ENCODE peak calls at places on chromosomes 7 and 10, in four cellular contexts. R, T, I and B are unnamed samples.

GRCh38 chr7:20199015-20199737 is 18.0 kb downstream of the MACC1 start:
- DNase-seq in R (peak; percentile 85), T (peak; percentile 33), I (no peak), B (peak; percentile 34)

GRCh38 chr10:132193907-132194552 is 7.3 kb downstream of the DPYSL4 start:
- DNase-seq in R (no peak), T (peak; percentile 66), I (no peak), B (no peak)

GRCh38 chr10:6211341-6212265 is 8.9 kb downstream of the PFKFB3 start:
- DNase-seq in R (no peak), T (peak; percentile 70), I (no peak), B (no peak)

GRCh38 chr7:92768501-92769360 is 67.6 kb downstream of the CDK6 start:
- DNase-seq in R (no peak), T (no peak), I (no peak), B (no peak)

GRCh38 chr7:1555046-1555812 is 776 bp downstream of the TMEM184A start:
- DNase-seq in R (peak; percentile 89), T (peak; percentile 24), I (no peak), B (peak; percentile 89)

GRCh38 chr7:98321301-98321700 is 39.8 kb downstream of the BRI3 start:
- DNase-seq in R (no peak), T (no peak), I (no peak), B (no peak)

GRCh38 chr7:78620931-78621330 is 822.4 kb downstream of the PHTF2 start:
- DNase-seq in R (no peak), T (no peak), I (no peak), B (no peak)

GRCh38 chr7:100728196-100728595 is 5.2 kb upstream of the ZAN start:
- DNase-seq in R (no peak), T (no peak), I (no peak), B (no peak)

GRCh38 chr10:10222288-10222945 is 795.3 kb upstream of the CELF2 start:
- DNase-seq in R (no peak), T (no peak), I (no peak), B (no peak)

GRCh38 chr7:23356168-23356567 is 57.0 kb downstream of the MALSU1 start:
- DNase-seq in R (no peak), T (no peak), I (no peak), B (no peak)

GRCh38 chr7:32088336-32088975 is 18.2 kb upstream of the PDE1C start:
- DNase-seq in R (no peak), T (peak; percentile 31), I (no peak), B (no peak)

GRCh38 chr10:35089641-35090161 is 440 bp downstream of the CUL2 start:
- DNase-seq in R (no peak), T (no peak), I (no peak), B (no peak)

GRCh38 chr10:85080934-85081333 is 752.5 kb downstream of the CCSER2 start:
- DNase-seq in R (no peak), T (no peak), I (no peak), B (no peak)

GRCh38 chr7:1041471-1042160 is 2.7 kb upstream of the GPR146 start:
- DNase-seq in R (no peak), T (no peak), I (no peak), B (no peak)

GRCh38 chr10:12726971-12727831 is 274.3 kb downstream of the CCDC3 start:
- DNase-seq in R (no peak), T (no peak), I (no peak), B (no peak)

GRCh38 chr10:64286533-64286932 is 765.3 kb downstream of the REEP3 start:
- DNase-seq in R (no peak), T (no peak), I (no peak), B (no peak)

GRCh38 chr10:128035557-128035973 is 90.7 kb downstream of the MKI67 start:
- DNase-seq in R (peak; percentile 68), T (peak; percentile 53), I (peak; percentile 30), B (no peak)

GRCh38 chr10:98417481-98417959 is 2.5 kb upstream of the PYROXD2 start:
- DNase-seq in R (no peak), T (no peak), I (no peak), B (no peak)

GRCh38 chr7:124171068-124171467 is 138.2 kb upstream of the TMEM229A start:
- DNase-seq in R (no peak), T (peak; percentile 25), I (no peak), B (peak; percentile 16)

GRCh38 chr7:106871793-106872571 is 6.9 kb downstream of the PIK3CG start:
- DNase-seq in R (no peak), T (no peak), I (no peak), B (no peak)

GRCh38 chr7:69799990-69800389 is 201.7 kb downstream of the AUTS2 start:
- DNase-seq in R (no peak), T (no peak), I (no peak), B (no peak)

GRCh38 chr10:97024181-97025073 is 161.3 kb downstream of the SLIT1 start:
- DNase-seq in R (no peak), T (peak; percentile 50), I (no peak), B (peak; percentile 69)

GRCh38 chr7:1197997-1198632 is 34.6 kb upstream of the UNCX start:
- DNase-seq in R (no peak), T (no peak), I (no peak), B (no peak)

GRCh38 chr10:28982950-28983349 is 305.6 kb downstream of the BAMBI start:
- DNase-seq in R (no peak), T (no peak), I (no peak), B (no peak)

GRCh38 chr10:6607187-6607586 is 27.1 kb upstream of the PRKCQ start:
- DNase-seq in R (no peak), T (no peak), I (no peak), B (no peak)

GRCh38 chr10:79182763-79183467 is 114.1 kb downstream of the ZMIZ1 start:
- DNase-seq in R (no peak), T (no peak), I (no peak), B (peak; percentile 59)

GRCh38 chr10:104253106-104253505 is 1.6 kb upstream of the GSTO1 start:
- DNase-seq in R (no peak), T (no peak), I (no peak), B (no peak)

GRCh38 chr10:5497289-5497688 is 2.1 kb downstream of the CALML5 start:
- DNase-seq in R (no peak), T (no peak), I (no peak), B (no peak)

GRCh38 chr10:88074971-88075370 is 211.5 kb downstream of the PTEN start:
- DNase-seq in R (no peak), T (no peak), I (no peak), B (no peak)

GRCh38 chr10:46228076-46229071 is 58.4 kb upstream of the ANTXRL start:
- DNase-seq in R (peak; percentile 72), T (peak; percentile 66), I (peak; percentile 36), B (peak; percentile 74)

GRCh38 chr10:125054664-125055273 is 105.6 kb downstream of the CTBP2 start:
- DNase-seq in R (no peak), T (no peak), I (no peak), B (no peak)

GRCh38 chr10:125060486-125060850 is 99.9 kb downstream of the CTBP2 start:
- DNase-seq in R (no peak), T (no peak), I (no peak), B (no peak)

GRCh38 chr10:125060038-125060437 is 100.3 kb downstream of the CTBP2 start:
- DNase-seq in R (no peak), T (no peak), I (no peak), B (no peak)

GRCh38 chr10:125056161-125057132 is 103.9 kb downstream of the CTBP2 start:
- DNase-seq in R (no peak), T (no peak), I (no peak), B (no peak)

GRCh38 chr10:125057158-125058001 is 103.0 kb downstream of the CTBP2 start:
- DNase-seq in R (peak; percentile 60), T (peak; percentile 77), I (no peak), B (no peak)
- H3K4me1 ChIP-seq in R (peaks cover 64% of the 10 kb centered on the region), T (peaks cover 88% of the 10 kb centered on the region), I (peaks cover 24% of the 10 kb centered on the region), B (peaks cover 55% of the 10 kb centered on the region)

DNA sequence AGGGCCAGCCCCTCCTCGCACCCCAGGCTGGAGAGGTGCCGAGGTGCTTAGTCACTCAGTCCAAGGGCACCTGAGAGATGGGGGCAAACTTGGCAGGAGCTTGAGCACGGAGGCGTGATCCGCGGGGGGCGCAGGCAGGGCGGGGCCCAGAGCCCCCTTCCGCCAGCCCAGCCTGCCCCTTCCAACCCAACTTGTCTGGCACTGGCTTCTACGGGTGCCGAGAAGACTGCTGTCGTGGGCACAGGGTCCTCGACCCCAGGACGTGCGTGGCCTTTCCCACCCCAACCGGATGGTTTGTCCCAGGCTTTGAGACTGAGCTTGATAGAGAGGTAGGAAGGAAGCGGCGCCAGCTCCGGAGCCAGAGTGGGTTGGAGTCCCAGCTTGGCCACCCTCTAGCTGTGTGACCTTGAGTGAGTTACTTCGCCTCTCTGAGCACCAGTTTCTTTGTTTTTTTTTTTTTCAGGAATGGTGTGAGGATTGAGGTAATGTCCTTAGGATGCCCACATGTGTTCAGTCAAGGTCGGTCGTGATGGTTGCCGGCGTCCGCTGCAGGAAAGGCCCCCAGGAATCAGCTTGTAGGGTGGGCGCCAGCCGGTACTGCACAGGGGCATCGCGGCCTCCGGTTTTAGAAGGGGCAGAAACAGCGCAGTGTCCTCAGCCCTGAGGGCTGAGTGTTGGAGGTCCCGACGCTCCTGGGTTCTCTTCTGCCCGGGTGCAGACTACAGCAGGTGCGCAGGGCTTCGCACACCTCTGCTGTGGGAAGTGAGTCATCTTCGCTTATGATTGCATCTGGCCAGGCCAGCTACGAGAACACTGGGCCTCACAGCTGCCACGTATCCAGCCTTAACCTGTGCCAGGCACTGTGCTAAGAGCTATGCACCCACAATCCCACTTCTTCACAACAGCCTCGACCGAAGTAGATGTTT is 28.6 kb upstream of the VAX1 start:
- DNase-seq in R (no peak), T (no peak), I (no peak), B (no peak)
- H3K27me3 ChIP-seq in R (peaks cover 100% of the 10 kb centered on the region), T (peaks cover 89% of the 10 kb centered on the region), I (peaks cover 36% of the 10 kb centered on the region), B (no peaks in the 10 kb centered on the region)

GRCh38 chr10:124028700-124029487 is 64.5 kb downstream of the CHST15 start:
- DNase-seq in R (no peak), T (no peak), I (no peak), B (no peak)

GRCh38 chr10:124030061-124030460 is 63.3 kb downstream of the CHST15 start:
- DNase-seq in R (no peak), T (no peak), I (no peak), B (no peak)

GRCh38 chr10:124032982-124033886 is 60.2 kb downstream of the CHST15 start:
- DNase-seq in R (no peak), T (no peak), I (no peak), B (peak; percentile 27)

GRCh38 chr10:124029559-124029958 is 63.8 kb downstream of the CHST15 start:
- DNase-seq in R (no peak), T (no peak), I (no peak), B (no peak)

GRCh38 chr10:124030711-124031110 is 62.7 kb downstream of the CHST15 start:
- DNase-seq in R (no peak), T (no peak), I (no peak), B (no peak)
- H3K4me1 ChIP-seq in R (no peaks in the 10 kb centered on the region), T (peaks cover 19% of the 10 kb centered on the region), I (no peaks in the 10 kb centered on the region), B (no peaks in the 10 kb centered on the region)

DNA sequence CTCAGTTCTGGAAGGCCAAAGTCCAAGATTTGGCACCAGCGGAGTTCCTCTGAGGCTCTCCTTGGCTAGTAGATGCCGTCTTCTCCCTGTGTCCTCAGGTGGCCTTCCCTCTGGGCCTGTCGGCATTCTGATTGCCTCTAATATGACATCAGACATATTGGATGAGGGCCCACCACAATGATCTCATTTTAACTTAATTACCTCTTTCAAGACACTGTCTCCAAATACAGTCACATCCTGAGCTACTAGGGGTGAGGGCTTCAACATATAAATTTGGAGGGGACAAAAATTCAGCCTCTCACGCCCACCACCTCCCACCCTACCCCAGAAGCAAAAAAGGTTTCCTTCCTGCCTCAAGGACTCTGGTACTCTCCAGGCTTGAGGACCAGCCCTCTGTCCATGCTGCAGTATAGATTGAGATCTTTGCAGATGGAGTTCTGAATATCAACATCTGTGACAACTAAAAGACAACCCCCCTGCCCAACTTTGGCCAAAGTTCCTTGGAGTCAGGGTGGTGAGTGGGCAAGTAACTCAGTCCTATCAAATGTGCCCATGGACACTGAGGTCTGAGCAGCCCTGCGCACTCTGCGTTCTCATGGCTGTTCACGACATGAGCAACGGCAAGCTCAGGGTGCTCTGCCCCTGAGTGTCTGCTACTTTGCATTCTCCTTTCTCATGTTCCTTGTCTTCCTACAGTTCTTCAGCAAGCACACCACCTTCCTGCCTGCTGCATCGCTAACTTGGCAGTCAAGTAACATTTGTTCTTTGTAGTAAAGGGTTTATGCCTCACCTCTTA is 11.5 kb downstream of the TMEM176B start:
- DNase-seq in R (peak; percentile 29), T (peak; percentile 83), I (no peak), B (no peak)
- H3K27me3 ChIP-seq in R (no peaks in the 10 kb centered on the region), T (no peaks in the 10 kb centered on the region), I (peaks cover 17% of the 10 kb centered on the region), B (no peaks in the 10 kb centered on the region)